ENCODE peak calls at places on chromosomes 13 and 19, in ten cellular contexts. P, N, W, K, Q, M, Z, L, D and R are unnamed samples.

GRCh38 chr19:50553134-50553703 is 15.0 kb downstream of the LRRC4B start:
- DNase-seq in P (no peak), N (no peak), W (no peak), K (no peak), Q (no peak), M (no peak), Z (no peak), L (no peak), D (no peak), R (no peak)

GRCh38 chr13:30305456-30305855 is 1.9 kb downstream of the KATNAL1 start:
- DNase-seq in P (no peak), N (no peak), W (no peak), K (no peak), Q (no peak), M (no peak), Z (no peak), L (no peak), D (no peak), R (no peak)

GRCh38 chr19:8640402-8641004 is 10.1 kb downstream of the NFILZ start:
- DNase-seq in P (no peak), N (peak; percentile 93), W (no peak), K (peak; percentile 36), Q (no peak), M (no peak), Z (peak; percentile 36), L (no peak), D (no peak), R (peak; percentile 18)

GRCh38 chr19:46211201-46211881 is 18.2 kb upstream of the IGFL1 start:
- DNase-seq in P (peak; percentile 93), N (no peak), W (peak; percentile 80), K (no peak), Q (no peak), M (no peak), Z (no peak), L (no peak), D (peak; percentile 60), R (peak; percentile 15)

GRCh38 chr13:38166121-38166520 is 183.5 kb upstream of the UFM1 start:
- DNase-seq in P (peak; percentile 37), N (no peak), W (peak; percentile 42), K (no peak), Q (no peak), M (peak; percentile 10), Z (no peak), L (no peak), D (no peak), R (no peak)

GRCh38 chr19:53881482-53882390 is at the start of gene PRKCG:
- DNase-seq in P (peak; percentile 49), N (no peak), W (no peak), K (peak; percentile 71), Q (peak; percentile 57), M (no peak), Z (peak; percentile 29), L (peak; percentile 60), D (no peak), R (no peak)

GRCh38 chr19:33878912-33879810 is 82.5 kb downstream of the KCTD15 start:
- DNase-seq in P (no peak), N (no peak), W (no peak), K (no peak), Q (no peak), M (peak; percentile 33), Z (no peak), L (no peak), D (no peak), R (no peak)

GRCh38 chr13:68927387-68928026 is 1180.1 kb upstream of the ATXN8OS start:
- DNase-seq in P (no peak), N (no peak), W (peak; percentile 35), K (peak; percentile 6), Q (no peak), M (peak; percentile 11), Z (no peak), L (no peak), D (peak; percentile 41), R (no peak)

GRCh38 chr13:67223024-67223423 is 7.1 kb downstream of the PCDH9 start:
- DNase-seq in P (peak; percentile 4), N (no peak), W (peak; percentile 59), K (no peak), Q (no peak), M (peak; percentile 66), Z (no peak), L (no peak), D (no peak), R (no peak)

GRCh38 chr13:42762917-42763316 is 18.5 kb upstream of the FAM216B start:
- DNase-seq in P (peak; percentile 79), N (no peak), W (peak; percentile 22), K (no peak), Q (no peak), M (peak; percentile 94), Z (no peak), L (no peak), D (peak; percentile 50), R (no peak)

GRCh38 chr19:27718262-27718661 is 1494.7 kb downstream of the UQCRFS1 start:
- DNase-seq in P (no peak), N (no peak), W (no peak), K (no peak), Q (no peak), M (no peak), Z (no peak), L (no peak), D (no peak), R (no peak)

GRCh38 chr13:72437458-72437857 is 290.0 kb downstream of the MZT1 start:
- DNase-seq in P (peak; percentile 2), N (no peak), W (peak; percentile 68), K (no peak), Q (no peak), M (peak; percentile 35), Z (no peak), L (no peak), D (no peak), R (no peak)

GRCh38 chr13:26017932-26018690 is 33.7 kb downstream of the SHISA2 start:
- DNase-seq in P (no peak), N (no peak), W (peak; percentile 8), K (no peak), Q (no peak), M (peak; percentile 24), Z (no peak), L (no peak), D (no peak), R (no peak)

GRCh38 chr13:84903391-84903790 is 895.8 kb downstream of the SLITRK6 start:
- DNase-seq in P (no peak), N (no peak), W (no peak), K (no peak), Q (no peak), M (no peak), Z (no peak), L (no peak), D (no peak), R (no peak)

GRCh38 chr19:19652482-19653295 is 9.2 kb upstream of the GMIP start:
- DNase-seq in P (no peak), N (no peak), W (no peak), K (no peak), Q (no peak), M (no peak), Z (no peak), L (no peak), D (no peak), R (no peak)

GRCh38 chr19:2381151-2381822 is 21.2 kb downstream of the TMPRSS9 start:
- DNase-seq in P (no peak), N (no peak), W (peak; percentile 32), K (no peak), Q (no peak), M (peak; percentile 78), Z (no peak), L (no peak), D (no peak), R (no peak)

GRCh38 chr19:6838062-6838655 is 49.2 kb upstream of the ADGRE1 start:
- DNase-seq in P (no peak), N (no peak), W (no peak), K (no peak), Q (no peak), M (no peak), Z (no peak), L (no peak), D (no peak), R (no peak)

GRCh38 chr19:58570770-58571574 is 2.2 kb downstream of the MZF1 start:
- DNase-seq in P (no peak), N (peak; percentile 80), W (no peak), K (peak; percentile 8), Q (no peak), M (no peak), Z (peak; percentile 13), L (no peak), D (no peak), R (no peak)

GRCh38 chr13:32126298-32126697 is 94.7 kb downstream of the FRY start:
- DNase-seq in P (no peak), N (no peak), W (no peak), K (no peak), Q (no peak), M (no peak), Z (no peak), L (no peak), D (no peak), R (no peak)

GRCh38 chr13:26964278-26965057 is 203.9 kb upstream of the GPR12 start:
- DNase-seq in P (no peak), N (no peak), W (no peak), K (no peak), Q (no peak), M (peak; percentile 30), Z (no peak), L (no peak), D (no peak), R (no peak)

GRCh38 chr19:8088752-8089663 is 36.4 kb downstream of the CCL25 start:
- DNase-seq in P (no peak), N (no peak), W (no peak), K (no peak), Q (no peak), M (no peak), Z (no peak), L (no peak), D (no peak), R (no peak)

GRCh38 chr13:20969182-20969581 is 66.6 kb upstream of the XPO4 start:
- DNase-seq in P (peak; percentile 50), N (no peak), W (peak; percentile 67), K (no peak), Q (no peak), M (peak; percentile 43), Z (no peak), L (no peak), D (peak; percentile 14), R (no peak)

GRCh38 chr13:46126552-46127171 is 21.8 kb upstream of the CPB2 start:
- DNase-seq in P (peak; percentile 60), N (peak; percentile 89), W (peak; percentile 71), K (peak; percentile 45), Q (peak; percentile 45), M (peak; percentile 90), Z (peak; percentile 61), L (peak; percentile 52), D (peak; percentile 76), R (peak; percentile 19)

GRCh38 chr13:112152846-112153245 is 85.9 kb downstream of the SOX1 start:
- DNase-seq in P (no peak), N (peak; percentile 78), W (no peak), K (no peak), Q (no peak), M (no peak), Z (no peak), L (no peak), D (no peak), R (no peak)

GRCh38 chr13:102597029-102598015 is 536 bp downstream of the TPP2 start:
- DNase-seq in P (no peak), N (peak; percentile 88), W (peak; percentile 58), K (peak; percentile 35), Q (peak; percentile 15), M (peak; percentile 66), Z (peak; percentile 16), L (no peak), D (no peak), R (peak; percentile 23)

GRCh38 chr13:110575322-110576069 is 14.0 kb upstream of the RAB20 start:
- DNase-seq in P (no peak), N (no peak), W (no peak), K (no peak), Q (no peak), M (peak; percentile 11), Z (peak; percentile 26), L (no peak), D (peak; percentile 22), R (no peak)

GRCh38 chr13:31998131-31998530 is 33.4 kb upstream of the FRY start:
- DNase-seq in P (peak; percentile 10), N (no peak), W (no peak), K (no peak), Q (no peak), M (no peak), Z (no peak), L (no peak), D (no peak), R (no peak)

GRCh38 chr13:114044486-114044885 is 70.6 kb upstream of the C13orf46 start:
- DNase-seq in P (no peak), N (no peak), W (peak; percentile 30), K (no peak), Q (no peak), M (peak; percentile 62), Z (no peak), L (no peak), D (no peak), R (no peak)